ENCODE peak calls at places on chromosomes 16 and 17, in four cellular contexts. J, Y, T and O are unnamed samples.

GRCh38 chr16:82641336-82641984 is 14.7 kb downstream of the CDH13 start:
- DNase-seq in J (no peak), Y (no peak), T (peak), O (peak)

GRCh38 chr17:50348522-50349240 is 2.8 kb downstream of the XYLT2 start:
- DNase-seq in J (no peak), Y (no peak), T (peak), O (peak)

GRCh38 chr17:34892864-34893263 is 68.4 kb downstream of the CCT6B start:
- DNase-seq in J (no peak), Y (peak), T (peak), O (no peak)

GRCh38 chr17:31388770-31389672 is 2.5 kb upstream of the RAB11FIP4 start:
- DNase-seq in T (peak), Y (peak), J (peak), O (no peak)

GRCh38 chr17:44218344-44219125 is 940 bp downstream of the UBTF start:
- DNase-seq in J (peak), Y (peak), T (peak), O (peak)

GRCh38 chr16:20868890-20869289 is 31.3 kb downstream of the DCUN1D3 start:
- DNase-seq in T (no peak), Y (peak), J (no peak), O (peak)

GRCh38 chr17:47304191-47304590 is 19.6 kb upstream of the EFCAB13 start:
- DNase-seq in Y (no peak), T (no peak), J (no peak), O (no peak)

GRCh38 chr16:31354394-31355291 is at the start of gene ITGAX:
- DNase-seq in J (peak), T (peak), Y (no peak), O (no peak)

GRCh38 chr17:58005031-58005727 is 1.9 kb downstream of the SRSF1 start:
- DNase-seq in Y (no peak), J (no peak), T (no peak), O (no peak)

GRCh38 chr17:48997827-48998556 is 807 bp downstream of the IGF2BP1 start:
- DNase-seq in T (no peak), Y (peak), J (no peak), O (no peak)

GRCh38 chr17:6753565-6753964 is 2.3 kb upstream of the XAF1 start:
- DNase-seq in T (no peak), J (no peak), Y (no peak), O (no peak)

GRCh38 chr16:46573008-46573833 is 48.0 kb downstream of the SHCBP1 start:
- DNase-seq in J (peak), Y (no peak), T (peak), O (peak)

GRCh38 chr16:27365142-27366089 is 36.6 kb upstream of the IL21R start:
- DNase-seq in Y (no peak), T (peak), J (no peak), O (peak)

GRCh38 chr17:2179615-2180295 is 123.8 kb downstream of the SMG6 start:
- DNase-seq in T (no peak), J (no peak), Y (peak), O (peak)

GRCh38 chr16:2257726-2258125 is 6.3 kb upstream of the ECI1 start:
- DNase-seq in T (no peak), Y (no peak), J (no peak), O (no peak)
- TF ChIP-seq CTCF in T (no peak), Y (no peak), J (no peak), O (no peak)

GRCh38 chr16:62256406-62256805 is 220.2 kb upstream of the CDH8 start:
- DNase-seq in Y (no peak), T (no peak), J (no peak), O (no peak)
- TF ChIP-seq CTCF in Y (peak), T (peak), J (no peak), O (peak)

GRCh38 chr16:3934491-3935185 is 54.1 kb upstream of the CREBBP start:
- DNase-seq in Y (no peak), J (no peak), T (no peak), O (no peak)

GRCh38 chr16:3938471-3938842 is 57.9 kb upstream of the CREBBP start:
- DNase-seq in Y (no peak), J (no peak), T (no peak), O (no peak)

GRCh38 chr16:3937066-3937875 is 56.8 kb upstream of the CREBBP start:
- DNase-seq in Y (no peak), J (no peak), T (no peak), O (no peak)

GRCh38 chr16:3935921-3936320 is 55.4 kb upstream of the CREBBP start:
- DNase-seq in Y (no peak), J (no peak), T (no peak), O (no peak)

GRCh38 chr16:3938843-3939624 is 58.5 kb upstream of the CREBBP start:
- DNase-seq in T (peak), J (peak), Y (peak), O (peak)
- TF ChIP-seq CTCF in T (peak), J (peak), Y (peak), O (peak)

GRCh38 chr17:15092762-15093161 is 172.4 kb downstream of the PMP22 start:
- DNase-seq in Y (no peak), T (peak), J (no peak), O (peak)

GRCh38 chr17:15087946-15088345 is 177.2 kb downstream of the PMP22 start:
- DNase-seq in Y (no peak), J (no peak), T (no peak), O (no peak)

GRCh38 chr17:15090533-15090932 is 174.6 kb downstream of the PMP22 start:
- DNase-seq in Y (no peak), J (no peak), T (no peak), O (no peak)

GRCh38 chr17:15092261-15092660 is 172.9 kb downstream of the PMP22 start:
- DNase-seq in Y (no peak), T (no peak), J (no peak), O (no peak)

GRCh38 chr17:15091825-15092224 is 173.3 kb downstream of the PMP22 start:
- DNase-seq in T (peak), J (no peak), Y (no peak), O (no peak)
- TF ChIP-seq CTCF in T (peak), J (no peak), Y (peak), O (peak)

GRCh38 chr16:67941469-67942199 is 2.3 kb downstream of the LCAT start:
- DNase-seq in T (no peak), J (no peak), Y (peak), O (no peak)

GRCh38 chr16:67942510-67943255 is 1.2 kb downstream of the LCAT start:
- DNase-seq in J (no peak), T (no peak), Y (peak), O (no peak)

GRCh38 chr16:67943256-67943618 is 683 bp downstream of the LCAT start:
- DNase-seq in Y (no peak), J (no peak), T (no peak), O (no peak)

GRCh38 chr16:67940436-67941089 is 3.4 kb downstream of the LCAT start:
- DNase-seq in T (no peak), J (no peak), Y (no peak), O (no peak)

GRCh38 chr16:67942200-67942509 is 1.8 kb downstream of the LCAT start:
- DNase-seq in T (peak), Y (peak), J (peak), O (no peak)
- TF ChIP-seq CTCF in T (peak), Y (peak), J (peak), O (peak)

GRCh38 chr17:16491703-16492612 is at the start of gene LRRC75A:
- DNase-seq in Y (peak), T (peak), J (peak), O (no peak)
- TF ChIP-seq CTCF in Y (no peak), T (no peak), J (no peak), O (no peak)